ENCODE peak calls at places on chromosomes 7 and 10, in eight cellular contexts. B is heart left ventricle, V is ovary, N is HFF-Myc, X is psoas muscle, W is endothelial cell, S is GM06990, O is colonic mucosa. M is an unnamed sample.

GRCh38 chr7:148898845-148899474 is 14.9 kb upstream of the EZH2 start:
- DNase-seq in B (no peak), V (no peak), N (no peak), X (no peak), W (no peak), S (no peak), O (no peak), M (no peak)

GRCh38 chr10:6299234-6299633 is 96.5 kb downstream of the PFKFB3 start:
- DNase-seq in B (no peak), V (no peak), N (no peak), X (no peak), W (no peak), S (no peak), O (no peak), M (no peak)

GRCh38 chr10:105494944-105495343 is 853.9 kb downstream of the SORCS3 start:
- DNase-seq in B (no peak), V (no peak), N (no peak), X (no peak), W (no peak), S (no peak), O (no peak), M (no peak)

GRCh38 chr7:148794476-148794875 is 89.6 kb downstream of the EZH2 start:
- DNase-seq in B (no peak), V (no peak), N (no peak), X (no peak), W (no peak), S (no peak), O (no peak), M (no peak)

GRCh38 chr10:154348-154747 is 19.1 kb downstream of the ZMYND11 start:
- DNase-seq in B (no peak), V (no peak), N (no peak), X (no peak), W (no peak), S (no peak), O (no peak), M (no peak)

GRCh38 chr7:50068026-50068425 is 25.0 kb downstream of the ZPBP start:
- DNase-seq in B (no peak), V (no peak), N (no peak), X (no peak), W (no peak), S (no peak), O (peak), M (no peak)

GRCh38 chr7:50307368-50308012 is 3.0 kb downstream of the IKZF1 start:
- DNase-seq in B (peak), V (no peak), N (no peak), X (no peak), W (no peak), S (no peak), O (no peak), M (no peak)

GRCh38 chr7:98802088-98802780 is 67.6 kb downstream of the TMEM130 start:
- DNase-seq in B (no peak), V (no peak), N (peak), X (no peak), W (no peak), S (peak), O (no peak), M (peak)

GRCh38 chr7:100623951-100624824 is 11.8 kb downstream of the MOSPD3 start:
- DNase-seq in B (no peak), V (no peak), N (no peak), X (no peak), W (no peak), S (no peak), O (no peak), M (no peak)

GRCh38 chr10:91592282-91593020 is 40.4 kb downstream of the PPP1R3C start:
- DNase-seq in B (no peak), V (no peak), N (no peak), X (no peak), W (no peak), S (no peak), O (no peak), M (no peak)

GRCh38 chr7:77799078-77799964 is 748 bp downstream of the PHTF2 start:
- DNase-seq in B (peak), V (peak), N (no peak), X (peak), W (peak), S (no peak), O (peak), M (peak)

GRCh38 chr10:99337261-99337905 is 8.2 kb downstream of the CNNM1 start:
- DNase-seq in B (no peak), V (no peak), N (no peak), X (no peak), W (no peak), S (no peak), O (no peak), M (no peak)

GRCh38 chr7:75967573-75967997 is 26.8 kb downstream of the TMEM120A start:
- DNase-seq in B (no peak), V (peak), N (no peak), X (no peak), W (peak), S (no peak), O (peak), M (no peak)

GRCh38 chr7:28032738-28033380 is 147.7 kb downstream of the JAZF1 start:
- DNase-seq in B (no peak), V (no peak), N (no peak), X (no peak), W (peak), S (no peak), O (no peak), M (no peak)

GRCh38 chr10:131855396-131855762 is 45.4 kb upstream of the PPP2R2D start:
- DNase-seq in B (peak), V (no peak), N (no peak), X (no peak), W (no peak), S (no peak), O (no peak), M (no peak)

GRCh38 chr10:11324761-11325321 is 286.6 kb downstream of the USP6NL start:
- DNase-seq in B (no peak), V (no peak), N (no peak), X (no peak), W (no peak), S (no peak), O (no peak), M (no peak)

DNA sequence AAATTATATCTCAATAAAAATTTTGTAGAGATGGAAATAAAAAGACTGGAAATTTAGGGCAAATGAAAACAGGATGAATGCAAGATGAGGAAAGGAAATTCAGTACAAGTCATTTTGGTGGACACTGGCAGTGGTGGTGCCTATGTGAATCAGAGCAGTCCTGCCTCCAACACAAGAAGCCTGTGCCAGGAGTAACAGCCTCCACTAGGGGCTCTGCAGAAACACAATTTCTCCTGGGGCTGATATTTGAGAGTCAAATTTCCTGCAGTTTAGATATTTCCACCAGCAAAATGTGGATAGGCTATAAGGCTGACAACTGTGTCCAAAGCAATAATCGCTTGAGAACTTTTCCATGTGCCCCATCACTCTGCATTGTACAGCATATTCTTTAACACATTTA is 4.7 kb upstream of the PLXDC2 start:
- DNase-seq in B (no peak), V (peak), N (no peak), X (no peak), W (peak), S (no peak), O (no peak), M (no peak)
- TF ChIP-seq CTCF in B (peak), V (peak), N (peak), X (peak), W (no peak), S (no peak), O (peak), M (no peak)

DNA sequence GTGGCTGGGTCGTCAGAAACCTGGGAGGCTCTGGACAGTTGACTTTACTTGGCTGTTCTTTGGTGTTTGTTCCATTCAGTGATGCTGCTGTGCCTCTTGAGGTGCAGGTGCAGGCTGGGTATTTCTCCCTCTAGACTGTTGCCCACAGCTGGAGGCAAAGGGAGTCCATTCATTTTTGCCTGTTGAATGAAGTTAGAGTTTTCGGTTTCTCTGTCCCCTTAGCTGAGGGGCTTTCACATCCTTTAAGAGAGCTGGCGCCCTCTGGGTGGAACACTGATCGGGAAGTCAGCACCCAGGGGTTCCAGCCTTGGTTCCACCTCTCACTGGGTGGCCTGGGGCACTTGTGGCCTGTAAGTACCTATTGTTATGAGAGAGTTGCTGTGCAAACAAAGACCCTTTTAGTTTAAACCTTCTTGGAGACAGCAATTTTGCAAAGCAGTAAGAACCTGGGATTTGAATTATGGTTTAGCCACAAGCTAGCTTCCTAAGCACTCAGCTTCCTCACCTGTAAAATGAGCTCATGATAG is 67.2 kb downstream of the GRK5 start:
- DNase-seq in B (no peak), V (no peak), N (no peak), X (no peak), W (no peak), S (no peak), O (no peak), M (no peak)
- TF ChIP-seq CTCF in B (no peak), V (no peak), N (no peak), X (no peak), W (no peak), S (peak), O (no peak), M (no peak)

DNA sequence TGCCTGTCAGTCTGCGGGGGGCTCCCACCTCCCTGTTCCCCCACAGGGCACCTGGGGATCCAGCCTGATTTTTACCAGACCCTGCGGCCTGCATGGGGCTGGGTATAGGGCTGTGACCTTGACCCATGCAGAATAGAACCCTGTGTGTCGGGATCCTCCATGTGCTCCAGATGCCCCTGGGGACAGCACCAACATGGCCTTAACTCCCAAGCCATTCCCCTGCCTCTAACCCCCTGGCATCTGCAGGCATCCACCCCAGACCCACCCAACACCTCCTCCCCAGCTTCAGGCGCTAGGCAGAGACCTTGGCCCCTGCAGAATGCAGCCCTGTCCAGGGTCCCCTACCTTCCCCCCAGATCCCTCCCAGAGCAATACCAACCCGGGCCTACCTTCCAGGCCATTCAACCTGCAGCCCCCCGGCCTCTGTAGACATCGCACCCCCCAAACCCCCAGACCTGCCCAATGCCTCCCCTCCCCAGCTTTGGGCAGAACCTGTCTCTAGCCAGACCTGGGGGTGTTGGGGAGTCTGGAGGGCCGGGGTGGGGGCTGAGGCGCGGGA is 770 bp upstream of the ELN start:
- DNase-seq in B (no peak), V (no peak), N (no peak), X (no peak), W (no peak), S (no peak), O (no peak), M (no peak)
- TF ChIP-seq CTCF in B (no peak), V (no peak), N (no peak), X (no peak), W (peak), S (no peak), O (peak), M (no peak)

GRCh38 chr7:32164341-32164996 is 94.3 kb upstream of the PDE1C start:
- DNase-seq in B (no peak), V (no peak), N (no peak), X (no peak), W (no peak), S (no peak), O (no peak), M (no peak)
- TF ChIP-seq CTCF in B (peak), V (no peak), N (peak), X (peak), W (peak), S (peak), O (no peak), M (peak)

DNA sequence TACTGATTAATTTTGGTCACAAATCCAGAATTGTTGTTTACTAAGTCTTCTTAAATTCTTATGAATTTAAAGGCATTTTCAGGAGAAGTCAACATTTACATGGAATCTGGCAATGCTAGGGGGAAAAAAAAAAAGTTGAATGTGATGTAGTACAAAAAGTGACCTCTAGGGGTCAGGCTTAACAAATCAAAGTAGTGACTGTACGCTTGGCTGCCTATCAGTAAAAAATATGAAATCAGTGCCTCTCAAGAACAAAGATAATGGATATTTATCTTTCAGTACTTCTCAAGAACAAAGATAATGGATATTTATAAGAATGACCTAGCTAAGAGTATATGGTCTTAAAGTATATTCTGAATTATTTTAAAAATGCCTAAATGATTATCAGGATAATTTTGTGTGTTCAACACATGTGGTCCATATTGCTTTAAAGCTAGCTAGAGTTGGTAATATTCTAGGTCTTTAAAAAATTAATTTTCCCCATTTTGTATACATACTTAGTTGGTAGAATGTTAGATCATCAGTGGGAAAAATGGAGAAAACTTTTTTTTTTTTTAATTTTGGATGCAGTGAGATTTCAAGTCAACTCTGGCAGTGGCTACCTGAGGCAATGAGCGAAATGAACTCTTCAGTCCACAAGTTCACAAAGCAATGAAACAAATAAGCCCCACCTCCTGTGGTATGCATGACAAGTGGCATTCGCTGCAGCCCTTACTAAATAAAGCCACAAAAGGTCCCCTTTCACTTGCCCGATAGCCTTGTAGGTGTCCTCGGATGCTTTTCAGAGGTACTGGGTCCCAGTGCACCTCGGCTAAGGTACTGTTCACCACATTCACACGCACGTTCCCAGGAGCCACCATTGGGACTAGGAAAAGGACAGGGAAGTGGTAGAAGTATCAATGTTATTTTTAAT is 51.2 kb upstream of the LAMB4 start:
- DNase-seq in B (no peak), V (no peak), N (peak), X (no peak), W (no peak), S (no peak), O (no peak), M (peak)
- TF ChIP-seq CTCF in B (peak), V (peak), N (peak), X (peak), W (peak), S (peak), O (peak), M (peak)

GRCh38 chr10:30384791-30385201 is 35.7 kb upstream of the MTPAP start:
- DNase-seq in B (no peak), V (no peak), N (no peak), X (no peak), W (peak), S (no peak), O (no peak), M (peak)
- TF ChIP-seq CTCF in B (no peak), V (no peak), N (peak), X (peak), W (peak), S (peak), O (peak), M (peak)